ENCODE peak calls at places on chromosomes 13 and 19, in eight cellular contexts. T is CD8-positive, alpha-beta T cell; B is WERI-Rb-1; J is ovary; V is tibial artery; N is neural progenitor cell; R is thoracic aorta; D is AG04450. Q is an unnamed sample.
A peak's percentile ranks its signal among the peaks of the same experiment; 100 is the strongest.

GRCh38 chr13:43924549-43925245 is 45.0 kb downstream of the LACC1 start:
- DNase-seq in D (no peak), B (no peak), J (no peak), V (no peak), N (no peak), T (no peak), R (no peak), Q (no peak)

GRCh38 chr19:5864725-5865486 is 5.4 kb downstream of the FUT5 start:
- DNase-seq in R (no peak), J (no peak), N (no peak), V (no peak), T (no peak), D (no peak), B (no peak), Q (no peak)

GRCh38 chr19:33501957-33502356 is 19.6 kb downstream of the PEPD start:
- DNase-seq in J (no peak), R (no peak), B (no peak), T (no peak), N (no peak), V (peak; percentile 25), D (no peak), Q (no peak)

GRCh38 chr19:18364826-18365528 is 21.0 kb upstream of the GDF15 start:
- DNase-seq in J (peak; percentile 81), V (peak; percentile 84), T (no peak), D (peak; percentile 97), B (no peak), N (no peak), R (peak; percentile 40), Q (peak; percentile 96)

GRCh38 chr19:38317104-38317612 is 1.4 kb upstream of the YIF1B start:
- DNase-seq in T (peak; percentile 61), R (no peak), V (no peak), J (no peak), D (no peak), N (no peak), B (no peak), Q (no peak)

GRCh38 chr13:99656092-99656745 is 154.9 kb downstream of the TM9SF2 start:
- DNase-seq in V (peak; percentile 80), J (peak; percentile 69), R (peak; percentile 35), D (peak; percentile 18), T (peak; percentile 88), B (peak; percentile 93), N (peak; percentile 89), Q (peak; percentile 81)

GRCh38 chr19:6509118-6509971 is 7.2 kb upstream of the TUBB4A start:
- DNase-seq in D (no peak), V (no peak), B (no peak), J (peak; percentile 25), T (no peak), N (no peak), R (no peak), Q (no peak)

GRCh38 chr19:50492303-50493052 is 15.8 kb upstream of the GARIN5A start:
- DNase-seq in J (no peak), N (peak; percentile 24), T (no peak), V (no peak), B (no peak), D (no peak), R (no peak), Q (no peak)

GRCh38 chr13:94261163-94261562 is 218.3 kb downstream of the DCT start:
- DNase-seq in D (no peak), J (no peak), N (no peak), V (no peak), T (no peak), R (no peak), B (no peak), Q (no peak)

GRCh38 chr19:10717054-10717355 is 874 bp upstream of the DNM2 start:
- DNase-seq in V (no peak), R (no peak), T (no peak), N (no peak), D (no peak), J (no peak), B (no peak), Q (no peak)

GRCh38 chr19:1247747-1248453 is 483 bp upstream of the MIDN start:
- DNase-seq in R (no peak), N (peak; percentile 69), T (peak; percentile 79), V (peak; percentile 91), D (no peak), J (peak; percentile 77), B (peak; percentile 71), Q (peak; percentile 40)

GRCh38 chr19:33662391-33662790 is 40.6 kb downstream of the CHST8 start:
- DNase-seq in V (no peak), J (no peak), T (no peak), D (no peak), N (no peak), R (no peak), B (no peak), Q (no peak)

GRCh38 chr19:18697680-18698079 is 14.2 kb downstream of the CRTC1 start:
- DNase-seq in J (no peak), V (no peak), T (no peak), D (no peak), N (no peak), R (no peak), B (no peak), Q (peak; percentile 26)

GRCh38 chr19:36377541-36378178 is 1.3 kb downstream of the ZFP14 start:
- DNase-seq in B (no peak), V (no peak), T (no peak), N (no peak), R (no peak), J (no peak), D (no peak), Q (no peak)

GRCh38 chr13:114109646-114110045 is 22.8 kb downstream of the RASA3 start:
- DNase-seq in T (no peak), V (peak; percentile 69), R (no peak), N (peak; percentile 39), B (peak; percentile 9), D (no peak), J (no peak), Q (no peak)

GRCh38 chr13:73715114-73715909 is 418.9 kb downstream of the KLF12 start:
- DNase-seq in R (no peak), T (peak; percentile 57), D (no peak), J (no peak), N (no peak), B (no peak), V (no peak), Q (no peak)

GRCh38 chr13:84574851-84575250 is 692.6 kb upstream of the SLITRK1 start:
- DNase-seq in D (no peak), V (no peak), R (no peak), J (no peak), N (no peak), B (no peak), T (no peak), Q (no peak)

GRCh38 chr19:18608805-18609716 is 2.5 kb upstream of the CRLF1 start:
- DNase-seq in D (no peak), B (no peak), J (no peak), V (no peak), N (no peak), T (no peak), R (no peak), Q (no peak)

GRCh38 chr19:1754651-1755466 is 1.6 kb downstream of the ONECUT3 start:
- DNase-seq in N (peak; percentile 70), R (no peak), V (no peak), T (no peak), B (peak; percentile 42), D (no peak), J (no peak), Q (no peak)

GRCh38 chr13:65600702-65601101 is 1629.4 kb downstream of the PCDH9 start:
- DNase-seq in J (no peak), V (no peak), D (peak; percentile 33), B (no peak), T (no peak), N (no peak), R (no peak), Q (no peak)

GRCh38 chr19:16702123-16702522 is 17.5 kb upstream of the NWD1 start:
- DNase-seq in N (no peak), T (no peak), B (no peak), J (no peak), V (no peak), D (peak; percentile 13), R (no peak), Q (no peak)

GRCh38 chr13:98133949-98134348 is 8.9 kb upstream of the FARP1 start:
- DNase-seq in J (no peak), D (no peak), T (no peak), B (no peak), R (no peak), N (no peak), V (no peak), Q (no peak)

DNA sequence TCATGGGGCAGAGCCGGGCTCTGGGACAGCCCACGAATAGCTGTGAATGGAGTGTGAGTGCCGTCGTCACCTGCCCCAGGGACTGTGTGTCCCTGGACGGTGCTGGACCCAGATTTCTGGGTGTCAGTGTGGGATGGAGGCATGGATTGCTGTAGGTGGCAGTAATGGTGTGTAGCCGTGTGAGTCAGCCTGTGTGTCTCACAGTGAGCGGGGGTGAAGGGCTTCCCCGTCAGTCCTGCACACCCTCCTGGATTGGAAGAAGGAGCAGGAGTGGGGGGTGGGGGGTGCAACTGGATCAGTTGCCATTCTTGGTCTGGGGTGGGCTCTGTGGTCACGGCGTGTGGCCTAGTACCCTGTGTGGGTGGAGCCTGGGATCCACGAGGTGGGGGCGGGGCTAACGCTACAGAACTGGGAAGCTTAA is 6.5 kb upstream of the LTBP4 start:
- DNase-seq in R (no peak), D (no peak), B (no peak), T (no peak), J (no peak), V (no peak), N (no peak), Q (no peak)
- TF ChIP-seq CTCF in R (no peak), D (peak; percentile 29), B (no peak), T (no peak), J (no peak), V (no peak), N (no peak), Q (no peak)

GRCh38 chr13:35566340-35566739 is 89.9 kb upstream of the MAB21L1 start:
- DNase-seq in J (no peak), V (no peak), R (no peak), T (no peak), B (no peak), D (no peak), N (no peak), Q (no peak)
- H3K9me3 ChIP-seq in J (no peaks in the 10 kb centered on the region), V (no peaks in the 10 kb centered on the region), R (no peaks in the 10 kb centered on the region), T (no peaks in the 10 kb centered on the region), B (no peaks in the 10 kb centered on the region), D (no peaks in the 10 kb centered on the region), N (no peaks in the 10 kb centered on the region), Q (no peaks in the 10 kb centered on the region)

GRCh38 chr19:43599635-43600295 is 3.4 kb downstream of the ZNF576 start:
- DNase-seq in B (no peak), D (no peak), T (no peak), N (no peak), V (no peak), R (no peak), J (no peak), Q (peak; percentile 65)
- TF ChIP-seq CTCF in B (no peak), D (no peak), T (no peak), N (no peak), V (no peak), R (no peak), J (no peak), Q (no peak)

DNA sequence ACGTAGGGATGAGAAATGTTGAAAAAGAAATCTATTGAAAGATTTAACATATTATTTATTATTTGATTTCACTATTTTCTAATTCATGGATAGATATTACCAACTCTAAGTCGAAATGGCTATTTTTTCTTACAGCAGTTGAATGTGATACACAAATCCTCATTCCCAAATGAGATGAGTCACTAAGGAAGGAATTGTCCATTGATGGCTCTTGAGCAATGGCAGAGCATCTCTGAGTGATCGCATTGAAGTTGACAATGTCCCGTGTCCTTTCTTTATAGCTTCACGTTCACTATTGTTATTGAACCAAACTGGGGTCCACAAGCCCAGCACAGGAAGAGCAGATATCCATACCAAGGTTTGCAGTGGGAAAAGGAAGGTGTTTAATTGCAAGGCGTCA is 648.3 kb upstream of the SPRY2 start:
- DNase-seq in T (no peak), R (no peak), B (no peak), N (no peak), D (no peak), J (no peak), V (no peak), Q (no peak)
- H3K9me3 ChIP-seq in T (no peaks in the 10 kb centered on the region), R (no peaks in the 10 kb centered on the region), B (no peaks in the 10 kb centered on the region), N (peaks cover 26% of the 10 kb centered on the region), D (no peaks in the 10 kb centered on the region), J (no peaks in the 10 kb centered on the region), V (no peaks in the 10 kb centered on the region), Q (no peaks in the 10 kb centered on the region)

Q was measured in prostate gland.